ENCODE peak calls at places on chromosomes 3 and 15, in four cellular contexts. One of them, this sample, is unnamed.

GRCh38 chr3:148513066-148513671 is 184.5 kb upstream of the AGTR1 start:
- DNase-seq in HEK293T: no peak
- DNase-seq in natural killer cell treated with Interleukin-12 subunit alpha and Interleukin-12 subunit beta and Interleukin-15 and Interleukin-18, amount 100 ng/mL, for 72 hours: no peak
- DNase-seq in spleen: no peak
- DNase-seq in this sample: no peak

GRCh38 chr3:162217603-162218002 is 721.0 kb downstream of the OTOL1 start:
- DNase-seq in HEK293T: no peak
- DNase-seq in spleen: no peak
- DNase-seq in natural killer cell treated with Interleukin-12 subunit alpha and Interleukin-12 subunit beta and Interleukin-15 and Interleukin-18, amount 100 ng/mL, for 72 hours: no peak
- DNase-seq in this sample: no peak

GRCh38 chr3:141845407-141846049 is 30.9 kb upstream of the ATP1B3 start:
- DNase-seq in HEK293T: no peak
- DNase-seq in natural killer cell treated with Interleukin-12 subunit alpha and Interleukin-12 subunit beta and Interleukin-15 and Interleukin-18, amount 100 ng/mL, for 72 hours: no peak
- DNase-seq in spleen: no peak
- DNase-seq in this sample: no peak

GRCh38 chr15:73888224-73889041 is 15.1 kb downstream of the TBC1D21 start:
- DNase-seq in spleen: no peak
- DNase-seq in HEK293T: no peak
- DNase-seq in natural killer cell treated with Interleukin-12 subunit alpha and Interleukin-12 subunit beta and Interleukin-15 and Interleukin-18, amount 100 ng/mL, for 72 hours: no peak
- DNase-seq in this sample: no peak

GRCh38 chr3:31752305-31753049 is 219.8 kb downstream of the STT3B start:
- DNase-seq in spleen: no peak
- DNase-seq in natural killer cell treated with Interleukin-12 subunit alpha and Interleukin-12 subunit beta and Interleukin-15 and Interleukin-18, amount 100 ng/mL, for 72 hours: no peak
- DNase-seq in HEK293T: no peak
- DNase-seq in this sample: no peak

GRCh38 chr3:128867200-128868125 is 12.0 kb upstream of the ACAD9 start:
- DNase-seq in spleen: peak
- DNase-seq in HEK293T: no peak
- DNase-seq in natural killer cell treated with Interleukin-12 subunit alpha and Interleukin-12 subunit beta and Interleukin-15 and Interleukin-18, amount 100 ng/mL, for 72 hours: no peak
- DNase-seq in this sample: no peak

GRCh38 chr3:134677196-134677986 is 26.6 kb upstream of the KY start:
- DNase-seq in spleen: no peak
- DNase-seq in natural killer cell treated with Interleukin-12 subunit alpha and Interleukin-12 subunit beta and Interleukin-15 and Interleukin-18, amount 100 ng/mL, for 72 hours: no peak
- DNase-seq in HEK293T: peak
- DNase-seq in this sample: no peak

GRCh38 chr3:194757629-194758028 is 71.9 kb downstream of the FAM43A start:
- DNase-seq in HEK293T: no peak
- DNase-seq in natural killer cell treated with Interleukin-12 subunit alpha and Interleukin-12 subunit beta and Interleukin-15 and Interleukin-18, amount 100 ng/mL, for 72 hours: no peak
- DNase-seq in spleen: no peak
- DNase-seq in this sample: no peak

GRCh38 chr15:75904241-75904631 is 558 bp downstream of the FBXO22 start:
- DNase-seq in HEK293T: peak
- DNase-seq in spleen: peak
- DNase-seq in natural killer cell treated with Interleukin-12 subunit alpha and Interleukin-12 subunit beta and Interleukin-15 and Interleukin-18, amount 100 ng/mL, for 72 hours: peak
- DNase-seq in this sample: peak

GRCh38 chr15:66233487-66234415 is 19.8 kb downstream of the MEGF11 start:
- DNase-seq in spleen: peak
- DNase-seq in natural killer cell treated with Interleukin-12 subunit alpha and Interleukin-12 subunit beta and Interleukin-15 and Interleukin-18, amount 100 ng/mL, for 72 hours: no peak
- DNase-seq in HEK293T: peak
- DNase-seq in this sample: no peak

GRCh38 chr3:114892117-114892870 is 254.8 kb downstream of the ZBTB20 start:
- DNase-seq in natural killer cell treated with Interleukin-12 subunit alpha and Interleukin-12 subunit beta and Interleukin-15 and Interleukin-18, amount 100 ng/mL, for 72 hours: no peak
- DNase-seq in HEK293T: no peak
- DNase-seq in spleen: no peak
- DNase-seq in this sample: no peak

GRCh38 chr3:187957209-187957981 is 196.6 kb upstream of the LPP start:
- DNase-seq in HEK293T: no peak
- DNase-seq in spleen: no peak
- DNase-seq in natural killer cell treated with Interleukin-12 subunit alpha and Interleukin-12 subunit beta and Interleukin-15 and Interleukin-18, amount 100 ng/mL, for 72 hours: no peak
- DNase-seq in this sample: no peak

GRCh38 chr3:165749817-165750216 is 87.4 kb downstream of the BCHE start:
- DNase-seq in spleen: no peak
- DNase-seq in HEK293T: no peak
- DNase-seq in natural killer cell treated with Interleukin-12 subunit alpha and Interleukin-12 subunit beta and Interleukin-15 and Interleukin-18, amount 100 ng/mL, for 72 hours: no peak
- DNase-seq in this sample: no peak

GRCh38 chr15:73930790-73931281 is 4.6 kb downstream of the LOXL1 start:
- DNase-seq in natural killer cell treated with Interleukin-12 subunit alpha and Interleukin-12 subunit beta and Interleukin-15 and Interleukin-18, amount 100 ng/mL, for 72 hours: peak
- DNase-seq in spleen: peak
- DNase-seq in HEK293T: no peak
- DNase-seq in this sample: no peak

GRCh38 chr3:153138267-153139210 is 23.5 kb upstream of the RAP2B start:
- DNase-seq in HEK293T: no peak
- DNase-seq in natural killer cell treated with Interleukin-12 subunit alpha and Interleukin-12 subunit beta and Interleukin-15 and Interleukin-18, amount 100 ng/mL, for 72 hours: no peak
- DNase-seq in spleen: no peak
- DNase-seq in this sample: peak

GRCh38 chr3:196120291-196120951 is 38.5 kb upstream of the TFRC start:
- DNase-seq in natural killer cell treated with Interleukin-12 subunit alpha and Interleukin-12 subunit beta and Interleukin-15 and Interleukin-18, amount 100 ng/mL, for 72 hours: no peak
- DNase-seq in spleen: no peak
- DNase-seq in HEK293T: no peak
- DNase-seq in this sample: no peak

GRCh38 chr3:27431116-27431515 is 53.1 kb downstream of the SLC4A7 start:
- DNase-seq in spleen: no peak
- DNase-seq in HEK293T: no peak
- DNase-seq in natural killer cell treated with Interleukin-12 subunit alpha and Interleukin-12 subunit beta and Interleukin-15 and Interleukin-18, amount 100 ng/mL, for 72 hours: no peak
- DNase-seq in this sample: no peak

GRCh38 chr3:140441006-140441405 is 236.9 kb upstream of the TRIM42 start:
- DNase-seq in HEK293T: no peak
- DNase-seq in spleen: no peak
- DNase-seq in natural killer cell treated with Interleukin-12 subunit alpha and Interleukin-12 subunit beta and Interleukin-15 and Interleukin-18, amount 100 ng/mL, for 72 hours: no peak
- DNase-seq in this sample: no peak

GRCh38 chr15:40136470-40136869 is 24.4 kb upstream of the BUB1B start:
- DNase-seq in spleen: no peak
- DNase-seq in HEK293T: no peak
- DNase-seq in natural killer cell treated with Interleukin-12 subunit alpha and Interleukin-12 subunit beta and Interleukin-15 and Interleukin-18, amount 100 ng/mL, for 72 hours: no peak
- DNase-seq in this sample: no peak

GRCh38 chr15:25242166-25242879 is 196.5 kb downstream of the UBE3A start:
- DNase-seq in natural killer cell treated with Interleukin-12 subunit alpha and Interleukin-12 subunit beta and Interleukin-15 and Interleukin-18, amount 100 ng/mL, for 72 hours: no peak
- DNase-seq in spleen: peak
- DNase-seq in HEK293T: no peak
- DNase-seq in this sample: peak

GRCh38 chr3:169391672-169392071 is 271.8 kb downstream of the MECOM start:
- DNase-seq in spleen: no peak
- DNase-seq in HEK293T: no peak
- DNase-seq in natural killer cell treated with Interleukin-12 subunit alpha and Interleukin-12 subunit beta and Interleukin-15 and Interleukin-18, amount 100 ng/mL, for 72 hours: no peak
- DNase-seq in this sample: no peak

GRCh38 chr3:8371085-8371551 is 130.5 kb upstream of the LMCD1 start:
- DNase-seq in spleen: no peak
- DNase-seq in natural killer cell treated with Interleukin-12 subunit alpha and Interleukin-12 subunit beta and Interleukin-15 and Interleukin-18, amount 100 ng/mL, for 72 hours: no peak
- DNase-seq in HEK293T: no peak
- DNase-seq in this sample: no peak

GRCh38 chr15:31080618-31081017 is 20.9 kb downstream of the TRPM1 start:
- DNase-seq in spleen: no peak
- DNase-seq in natural killer cell treated with Interleukin-12 subunit alpha and Interleukin-12 subunit beta and Interleukin-15 and Interleukin-18, amount 100 ng/mL, for 72 hours: peak
- DNase-seq in HEK293T: peak
- DNase-seq in this sample: no peak

GRCh38 chr15:96070636-96071035 is 259.9 kb upstream of the NR2F2 start:
- DNase-seq in HEK293T: no peak
- DNase-seq in spleen: no peak
- DNase-seq in natural killer cell treated with Interleukin-12 subunit alpha and Interleukin-12 subunit beta and Interleukin-15 and Interleukin-18, amount 100 ng/mL, for 72 hours: no peak
- DNase-seq in this sample: no peak

GRCh38 chr3:31196881-31197364 is 302.5 kb upstream of the GADL1 start:
- DNase-seq in spleen: no peak
- DNase-seq in HEK293T: no peak
- DNase-seq in natural killer cell treated with Interleukin-12 subunit alpha and Interleukin-12 subunit beta and Interleukin-15 and Interleukin-18, amount 100 ng/mL, for 72 hours: no peak
- DNase-seq in this sample: no peak

GRCh38 chr3:24485511-24485910 is 9.1 kb downstream of the THRB start:
- DNase-seq in natural killer cell treated with Interleukin-12 subunit alpha and Interleukin-12 subunit beta and Interleukin-15 and Interleukin-18, amount 100 ng/mL, for 72 hours: no peak
- DNase-seq in HEK293T: no peak
- DNase-seq in spleen: no peak
- DNase-seq in this sample: no peak

GRCh38 chr3:100040846-100041245 is 73.5 kb downstream of the FILIP1L start:
- DNase-seq in HEK293T: no peak
- DNase-seq in natural killer cell treated with Interleukin-12 subunit alpha and Interleukin-12 subunit beta and Interleukin-15 and Interleukin-18, amount 100 ng/mL, for 72 hours: no peak
- DNase-seq in spleen: no peak
- DNase-seq in this sample: no peak

GRCh38 chr3:147540921-147541320 is 131.8 kb downstream of the ZIC1 start:
- DNase-seq in spleen: no peak
- DNase-seq in HEK293T: no peak
- DNase-seq in natural killer cell treated with Interleukin-12 subunit alpha and Interleukin-12 subunit beta and Interleukin-15 and Interleukin-18, amount 100 ng/mL, for 72 hours: no peak
- DNase-seq in this sample: no peak

GRCh38 chr3:23659274-23659673 is 146.5 kb upstream of the UBE2E1 start:
- DNase-seq in HEK293T: no peak
- DNase-seq in natural killer cell treated with Interleukin-12 subunit alpha and Interleukin-12 subunit beta and Interleukin-15 and Interleukin-18, amount 100 ng/mL, for 72 hours: no peak
- DNase-seq in spleen: no peak
- DNase-seq in this sample: no peak

GRCh38 chr15:93093765-93094164 is 4.8 kb upstream of the RGMA start:
- DNase-seq in HEK293T: no peak
- DNase-seq in spleen: no peak
- DNase-seq in natural killer cell treated with Interleukin-12 subunit alpha and Interleukin-12 subunit beta and Interleukin-15 and Interleukin-18, amount 100 ng/mL, for 72 hours: no peak
- DNase-seq in this sample: no peak

GRCh38 chr3:44970916-44971490 is 5.0 kb downstream of the ZDHHC3 start:
- DNase-seq in HEK293T: no peak
- DNase-seq in spleen: no peak
- DNase-seq in natural killer cell treated with Interleukin-12 subunit alpha and Interleukin-12 subunit beta and Interleukin-15 and Interleukin-18, amount 100 ng/mL, for 72 hours: no peak
- DNase-seq in this sample: no peak

GRCh38 chr15:62444104-62445027 is 279.3 kb upstream of the C2CD4B start:
- DNase-seq in natural killer cell treated with Interleukin-12 subunit alpha and Interleukin-12 subunit beta and Interleukin-15 and Interleukin-18, amount 100 ng/mL, for 72 hours: no peak
- DNase-seq in HEK293T: no peak
- DNase-seq in spleen: no peak
- DNase-seq in this sample: no peak

GRCh38 chr3:45771166-45771775 is 25.1 kb downstream of the SLC6A20 start:
- DNase-seq in spleen: no peak
- DNase-seq in HEK293T: no peak
- DNase-seq in natural killer cell treated with Interleukin-12 subunit alpha and Interleukin-12 subunit beta and Interleukin-15 and Interleukin-18, amount 100 ng/mL, for 72 hours: no peak
- DNase-seq in this sample: no peak

GRCh38 chr3:123584284-123584987 is 417 bp downstream of the HACD2 start:
- DNase-seq in HEK293T: peak
- DNase-seq in spleen: no peak
- DNase-seq in natural killer cell treated with Interleukin-12 subunit alpha and Interleukin-12 subunit beta and Interleukin-15 and Interleukin-18, amount 100 ng/mL, for 72 hours: peak
- DNase-seq in this sample: no peak

GRCh38 chr3:169744332-169745054 is 20.4 kb downstream of the TERC start:
- DNase-seq in natural killer cell treated with Interleukin-12 subunit alpha and Interleukin-12 subunit beta and Interleukin-15 and Interleukin-18, amount 100 ng/mL, for 72 hours: no peak
- DNase-seq in HEK293T: peak
- DNase-seq in spleen: no peak
- DNase-seq in this sample: no peak

GRCh38 chr15:44729394-44729913 is 6.9 kb upstream of the TRIM69 start:
- DNase-seq in HEK293T: no peak
- DNase-seq in natural killer cell treated with Interleukin-12 subunit alpha and Interleukin-12 subunit beta and Interleukin-15 and Interleukin-18, amount 100 ng/mL, for 72 hours: no peak
- DNase-seq in spleen: peak
- DNase-seq in this sample: no peak

GRCh38 chr15:68186671-68187397 is 18.3 kb downstream of the CALML4 start:
- DNase-seq in spleen: no peak
- DNase-seq in HEK293T: no peak
- DNase-seq in natural killer cell treated with Interleukin-12 subunit alpha and Interleukin-12 subunit beta and Interleukin-15 and Interleukin-18, amount 100 ng/mL, for 72 hours: no peak
- DNase-seq in this sample: no peak

This sample was measured in CD14-positive monocyte.